ENCODE peak calls at places on chromosome 6, in seven cellular contexts. One of them, this sample, is unnamed.

GRCh38 chr6:33254591-33254990 is 17.1 kb downstream of the VPS52 start:
- DNase-seq in HT1080: no peak
- DNase-seq in left cardiac atrium: no peak
- DNase-seq in activated T-helper 1 cell treated with anti-CD3 and anti-CD28 coated beads, Interleukin-12 subunit alpha, Interleukin-12 subunit beta, Interleukin-2, Interleukin-4 antibody, amounts not matched to agents 30 ng/mL and 10 ng/mL and 1 ng/mL, durations not matched to agents 14 hours and 24 hours and 36 hours: no peak
- DNase-seq in AG10803: no peak
- DNase-seq in DMS153: no peak
- DNase-seq in neural crest cell: no peak
- DNase-seq in this sample: no peak

GRCh38 chr6:106084106-106084963 is 1.8 kb upstream of the PRDM1 start:
- DNase-seq in neural crest cell: no peak
- DNase-seq in DMS153: peak; percentile 74
- DNase-seq in HT1080: peak; percentile 91
- DNase-seq in activated T-helper 1 cell treated with anti-CD3 and anti-CD28 coated beads, Interleukin-12 subunit alpha, Interleukin-12 subunit beta, Interleukin-2, Interleukin-4 antibody, amounts not matched to agents 30 ng/mL and 10 ng/mL and 1 ng/mL, durations not matched to agents 14 hours and 24 hours and 36 hours: no peak
- DNase-seq in AG10803: peak; percentile 94
- DNase-seq in left cardiac atrium: no peak
- DNase-seq in this sample: no peak

GRCh38 chr6:33075568-33076405 is at the start of gene HLA-DPB1:
- DNase-seq in AG10803: peak; percentile 48
- DNase-seq in neural crest cell: no peak
- DNase-seq in HT1080: peak; percentile 59
- DNase-seq in left cardiac atrium: no peak
- DNase-seq in DMS153: no peak
- DNase-seq in activated T-helper 1 cell treated with anti-CD3 and anti-CD28 coated beads, Interleukin-12 subunit alpha, Interleukin-12 subunit beta, Interleukin-2, Interleukin-4 antibody, amounts not matched to agents 30 ng/mL and 10 ng/mL and 1 ng/mL, durations not matched to agents 14 hours and 24 hours and 36 hours: peak; percentile 40
- DNase-seq in this sample: no peak

GRCh38 chr6:11007715-11008608 is 36.1 kb downstream of the ELOVL2 start:
- DNase-seq in AG10803: no peak
- DNase-seq in HT1080: peak; percentile 74
- DNase-seq in left cardiac atrium: no peak
- DNase-seq in neural crest cell: no peak
- DNase-seq in activated T-helper 1 cell treated with anti-CD3 and anti-CD28 coated beads, Interleukin-12 subunit alpha, Interleukin-12 subunit beta, Interleukin-2, Interleukin-4 antibody, amounts not matched to agents 30 ng/mL and 10 ng/mL and 1 ng/mL, durations not matched to agents 14 hours and 24 hours and 36 hours: no peak
- DNase-seq in DMS153: no peak
- DNase-seq in this sample: no peak

GRCh38 chr6:127937102-127937501 is 36.2 kb upstream of the THEMIS start:
- DNase-seq in neural crest cell: no peak
- DNase-seq in HT1080: no peak
- DNase-seq in DMS153: no peak
- DNase-seq in AG10803: peak; percentile 12
- DNase-seq in activated T-helper 1 cell treated with anti-CD3 and anti-CD28 coated beads, Interleukin-12 subunit alpha, Interleukin-12 subunit beta, Interleukin-2, Interleukin-4 antibody, amounts not matched to agents 30 ng/mL and 10 ng/mL and 1 ng/mL, durations not matched to agents 14 hours and 24 hours and 36 hours: no peak
- DNase-seq in left cardiac atrium: no peak
- DNase-seq in this sample: no peak

GRCh38 chr6:27986928-27987725 is 30.1 kb downstream of the OR2B6 start:
- DNase-seq in left cardiac atrium: no peak
- DNase-seq in neural crest cell: no peak
- DNase-seq in DMS153: no peak
- DNase-seq in HT1080: no peak
- DNase-seq in activated T-helper 1 cell treated with anti-CD3 and anti-CD28 coated beads, Interleukin-12 subunit alpha, Interleukin-12 subunit beta, Interleukin-2, Interleukin-4 antibody, amounts not matched to agents 30 ng/mL and 10 ng/mL and 1 ng/mL, durations not matched to agents 14 hours and 24 hours and 36 hours: no peak
- DNase-seq in AG10803: peak; percentile 2
- DNase-seq in this sample: no peak

GRCh38 chr6:29887819-29888581 is 54.3 kb upstream of the HLA-A start:
- DNase-seq in neural crest cell: peak; percentile 12
- DNase-seq in left cardiac atrium: peak; percentile 82
- DNase-seq in DMS153: peak; percentile 41
- DNase-seq in HT1080: no peak
- DNase-seq in activated T-helper 1 cell treated with anti-CD3 and anti-CD28 coated beads, Interleukin-12 subunit alpha, Interleukin-12 subunit beta, Interleukin-2, Interleukin-4 antibody, amounts not matched to agents 30 ng/mL and 10 ng/mL and 1 ng/mL, durations not matched to agents 14 hours and 24 hours and 36 hours: peak; percentile 83
- DNase-seq in AG10803: peak; percentile 26
- DNase-seq in this sample: peak; percentile 90

GRCh38 chr6:151082079-151082478 is 157.7 kb upstream of the AKAP12 start:
- DNase-seq in HT1080: no peak
- DNase-seq in DMS153: no peak
- DNase-seq in activated T-helper 1 cell treated with anti-CD3 and anti-CD28 coated beads, Interleukin-12 subunit alpha, Interleukin-12 subunit beta, Interleukin-2, Interleukin-4 antibody, amounts not matched to agents 30 ng/mL and 10 ng/mL and 1 ng/mL, durations not matched to agents 14 hours and 24 hours and 36 hours: no peak
- DNase-seq in neural crest cell: no peak
- DNase-seq in left cardiac atrium: no peak
- DNase-seq in AG10803: no peak
- DNase-seq in this sample: no peak

GRCh38 chr6:146962332-146962731 is 241.9 kb upstream of the STXBP5 start:
- DNase-seq in left cardiac atrium: no peak
- DNase-seq in neural crest cell: no peak
- DNase-seq in activated T-helper 1 cell treated with anti-CD3 and anti-CD28 coated beads, Interleukin-12 subunit alpha, Interleukin-12 subunit beta, Interleukin-2, Interleukin-4 antibody, amounts not matched to agents 30 ng/mL and 10 ng/mL and 1 ng/mL, durations not matched to agents 14 hours and 24 hours and 36 hours: no peak
- DNase-seq in HT1080: no peak
- DNase-seq in DMS153: no peak
- DNase-seq in AG10803: peak; percentile 9
- DNase-seq in this sample: no peak

GRCh38 chr6:1970151-1970561 is 275.2 kb downstream of the GMDS start:
- DNase-seq in AG10803: no peak
- DNase-seq in DMS153: no peak
- DNase-seq in left cardiac atrium: no peak
- DNase-seq in activated T-helper 1 cell treated with anti-CD3 and anti-CD28 coated beads, Interleukin-12 subunit alpha, Interleukin-12 subunit beta, Interleukin-2, Interleukin-4 antibody, amounts not matched to agents 30 ng/mL and 10 ng/mL and 1 ng/mL, durations not matched to agents 14 hours and 24 hours and 36 hours: no peak
- DNase-seq in neural crest cell: no peak
- DNase-seq in HT1080: no peak
- DNase-seq in this sample: no peak

GRCh38 chr6:21679761-21680265 is 86.3 kb downstream of the SOX4 start:
- DNase-seq in AG10803: peak; percentile 86
- DNase-seq in neural crest cell: no peak
- DNase-seq in left cardiac atrium: no peak
- DNase-seq in activated T-helper 1 cell treated with anti-CD3 and anti-CD28 coated beads, Interleukin-12 subunit alpha, Interleukin-12 subunit beta, Interleukin-2, Interleukin-4 antibody, amounts not matched to agents 30 ng/mL and 10 ng/mL and 1 ng/mL, durations not matched to agents 14 hours and 24 hours and 36 hours: no peak
- DNase-seq in DMS153: no peak
- DNase-seq in HT1080: peak; percentile 45
- DNase-seq in this sample: no peak

GRCh38 chr6:134168580-134169223 is 116.3 kb upstream of the SLC2A12 start:
- DNase-seq in HT1080: peak; percentile 30
- DNase-seq in activated T-helper 1 cell treated with anti-CD3 and anti-CD28 coated beads, Interleukin-12 subunit alpha, Interleukin-12 subunit beta, Interleukin-2, Interleukin-4 antibody, amounts not matched to agents 30 ng/mL and 10 ng/mL and 1 ng/mL, durations not matched to agents 14 hours and 24 hours and 36 hours: no peak
- DNase-seq in neural crest cell: no peak
- DNase-seq in DMS153: no peak
- DNase-seq in left cardiac atrium: no peak
- DNase-seq in AG10803: peak; percentile 24
- DNase-seq in this sample: no peak

GRCh38 chr6:43668151-43669028 is 19.2 kb downstream of the MRPS18A start:
- DNase-seq in left cardiac atrium: peak; percentile 59
- DNase-seq in HT1080: peak; percentile 52
- DNase-seq in AG10803: peak; percentile 55
- DNase-seq in DMS153: peak; percentile 90
- DNase-seq in neural crest cell: peak; percentile 23
- DNase-seq in activated T-helper 1 cell treated with anti-CD3 and anti-CD28 coated beads, Interleukin-12 subunit alpha, Interleukin-12 subunit beta, Interleukin-2, Interleukin-4 antibody, amounts not matched to agents 30 ng/mL and 10 ng/mL and 1 ng/mL, durations not matched to agents 14 hours and 24 hours and 36 hours: peak; percentile 30
- DNase-seq in this sample: peak; percentile 44

GRCh38 chr6:163335671-163336545 is 78.6 kb upstream of the QKI start:
- DNase-seq in left cardiac atrium: peak; percentile 89
- DNase-seq in neural crest cell: no peak
- DNase-seq in DMS153: no peak
- DNase-seq in AG10803: no peak
- DNase-seq in activated T-helper 1 cell treated with anti-CD3 and anti-CD28 coated beads, Interleukin-12 subunit alpha, Interleukin-12 subunit beta, Interleukin-2, Interleukin-4 antibody, amounts not matched to agents 30 ng/mL and 10 ng/mL and 1 ng/mL, durations not matched to agents 14 hours and 24 hours and 36 hours: no peak
- DNase-seq in HT1080: no peak
- DNase-seq in this sample: no peak

GRCh38 chr6:130743175-130743574 is 84.0 kb upstream of the SMLR1 start:
- DNase-seq in DMS153: no peak
- DNase-seq in neural crest cell: no peak
- DNase-seq in HT1080: no peak
- DNase-seq in left cardiac atrium: no peak
- DNase-seq in AG10803: no peak
- DNase-seq in activated T-helper 1 cell treated with anti-CD3 and anti-CD28 coated beads, Interleukin-12 subunit alpha, Interleukin-12 subunit beta, Interleukin-2, Interleukin-4 antibody, amounts not matched to agents 30 ng/mL and 10 ng/mL and 1 ng/mL, durations not matched to agents 14 hours and 24 hours and 36 hours: no peak
- DNase-seq in this sample: no peak

GRCh38 chr6:142542704-142543233 is 241.0 kb downstream of the ADGRG6 start:
- DNase-seq in left cardiac atrium: peak; percentile 56
- DNase-seq in DMS153: no peak
- DNase-seq in HT1080: peak; percentile 73
- DNase-seq in neural crest cell: no peak
- DNase-seq in AG10803: peak; percentile 76
- DNase-seq in activated T-helper 1 cell treated with anti-CD3 and anti-CD28 coated beads, Interleukin-12 subunit alpha, Interleukin-12 subunit beta, Interleukin-2, Interleukin-4 antibody, amounts not matched to agents 30 ng/mL and 10 ng/mL and 1 ng/mL, durations not matched to agents 14 hours and 24 hours and 36 hours: no peak
- DNase-seq in this sample: no peak

GRCh38 chr6:141866731-141867502 is 265.8 kb upstream of the GJE1 start:
- DNase-seq in neural crest cell: no peak
- DNase-seq in HT1080: no peak
- DNase-seq in activated T-helper 1 cell treated with anti-CD3 and anti-CD28 coated beads, Interleukin-12 subunit alpha, Interleukin-12 subunit beta, Interleukin-2, Interleukin-4 antibody, amounts not matched to agents 30 ng/mL and 10 ng/mL and 1 ng/mL, durations not matched to agents 14 hours and 24 hours and 36 hours: no peak
- DNase-seq in DMS153: no peak
- DNase-seq in left cardiac atrium: no peak
- DNase-seq in AG10803: no peak
- DNase-seq in this sample: no peak

GRCh38 chr6:5126214-5126613 is 41.1 kb downstream of the PPP1R3G start:
- DNase-seq in HT1080: no peak
- DNase-seq in neural crest cell: no peak
- DNase-seq in activated T-helper 1 cell treated with anti-CD3 and anti-CD28 coated beads, Interleukin-12 subunit alpha, Interleukin-12 subunit beta, Interleukin-2, Interleukin-4 antibody, amounts not matched to agents 30 ng/mL and 10 ng/mL and 1 ng/mL, durations not matched to agents 14 hours and 24 hours and 36 hours: no peak
- DNase-seq in DMS153: no peak
- DNase-seq in left cardiac atrium: no peak
- DNase-seq in AG10803: peak; percentile 59
- DNase-seq in this sample: no peak

GRCh38 chr6:53671111-53671510 is 5.6 kb upstream of the KLHL31 start:
- DNase-seq in HT1080: peak; percentile 82
- DNase-seq in left cardiac atrium: no peak
- DNase-seq in AG10803: no peak
- DNase-seq in activated T-helper 1 cell treated with anti-CD3 and anti-CD28 coated beads, Interleukin-12 subunit alpha, Interleukin-12 subunit beta, Interleukin-2, Interleukin-4 antibody, amounts not matched to agents 30 ng/mL and 10 ng/mL and 1 ng/mL, durations not matched to agents 14 hours and 24 hours and 36 hours: no peak
- DNase-seq in neural crest cell: no peak
- DNase-seq in DMS153: no peak
- DNase-seq in this sample: no peak

GRCh38 chr6:170134077-170135040 is 156.5 kb downstream of the DLL1 start:
- DNase-seq in HT1080: no peak
- DNase-seq in neural crest cell: no peak
- DNase-seq in activated T-helper 1 cell treated with anti-CD3 and anti-CD28 coated beads, Interleukin-12 subunit alpha, Interleukin-12 subunit beta, Interleukin-2, Interleukin-4 antibody, amounts not matched to agents 30 ng/mL and 10 ng/mL and 1 ng/mL, durations not matched to agents 14 hours and 24 hours and 36 hours: no peak
- DNase-seq in left cardiac atrium: no peak
- DNase-seq in DMS153: no peak
- DNase-seq in AG10803: no peak
- DNase-seq in this sample: no peak

GRCh38 chr6:17705778-17706579 is 746 bp downstream of the NUP153 start:
- DNase-seq in HT1080: peak; percentile 83
- DNase-seq in activated T-helper 1 cell treated with anti-CD3 and anti-CD28 coated beads, Interleukin-12 subunit alpha, Interleukin-12 subunit beta, Interleukin-2, Interleukin-4 antibody, amounts not matched to agents 30 ng/mL and 10 ng/mL and 1 ng/mL, durations not matched to agents 14 hours and 24 hours and 36 hours: peak; percentile 85
- DNase-seq in neural crest cell: peak; percentile 48
- DNase-seq in AG10803: peak; percentile 55
- DNase-seq in left cardiac atrium: peak; percentile 75
- DNase-seq in DMS153: no peak
- DNase-seq in this sample: peak; percentile 85

GRCh38 chr6:41668968-41669367 is 30.7 kb downstream of the MDFI start:
- DNase-seq in neural crest cell: no peak
- DNase-seq in HT1080: no peak
- DNase-seq in activated T-helper 1 cell treated with anti-CD3 and anti-CD28 coated beads, Interleukin-12 subunit alpha, Interleukin-12 subunit beta, Interleukin-2, Interleukin-4 antibody, amounts not matched to agents 30 ng/mL and 10 ng/mL and 1 ng/mL, durations not matched to agents 14 hours and 24 hours and 36 hours: no peak
- DNase-seq in AG10803: no peak
- DNase-seq in left cardiac atrium: no peak
- DNase-seq in DMS153: no peak
- DNase-seq in this sample: no peak

GRCh38 chr6:30682181-30683117 is 4.0 kb downstream of the PPP1R18 start:
- DNase-seq in DMS153: peak; percentile 48
- DNase-seq in HT1080: peak; percentile 96
- DNase-seq in activated T-helper 1 cell treated with anti-CD3 and anti-CD28 coated beads, Interleukin-12 subunit alpha, Interleukin-12 subunit beta, Interleukin-2, Interleukin-4 antibody, amounts not matched to agents 30 ng/mL and 10 ng/mL and 1 ng/mL, durations not matched to agents 14 hours and 24 hours and 36 hours: peak; percentile 86
- DNase-seq in AG10803: peak; percentile 87
- DNase-seq in neural crest cell: no peak
- DNase-seq in left cardiac atrium: peak; percentile 90
- DNase-seq in this sample: peak; percentile 88